ENCODE peak calls at places on chromosomes 13 and 19, in nine cellular contexts. One of them, this sample, is unnamed.

GRCh38 chr13:23458972-23459371 is 25.5 kb upstream of the SACS start:
- DNase-seq in mucosa of descending colon: no peak
- DNase-seq in AG09309: no peak
- DNase-seq in osteocyte: no peak
- DNase-seq in cardiac muscle cell: no peak
- DNase-seq in stimulated activated CD4-positive, alpha-beta T cell treated with anti-CD3 and anti-CD28 coated beads, Interleukin-4, amount 100 ng/mL, for 48 hours: no peak
- DNase-seq in HFFc6: no peak
- DNase-seq in stimulated activated naive CD8-positive, alpha-beta T cell treated with anti-CD3 and anti-CD28 coated beads, Interleukin-15, amount 100 ng/mL, for 72 hours: no peak
- DNase-seq in HTR-8/SVneo: no peak
- DNase-seq in this sample: no peak

GRCh38 chr13:43924549-43925245 is 45.0 kb downstream of the LACC1 start:
- DNase-seq in stimulated activated naive CD8-positive, alpha-beta T cell treated with anti-CD3 and anti-CD28 coated beads, Interleukin-15, amount 100 ng/mL, for 72 hours: no peak
- DNase-seq in AG09309: no peak
- DNase-seq in mucosa of descending colon: no peak
- DNase-seq in stimulated activated CD4-positive, alpha-beta T cell treated with anti-CD3 and anti-CD28 coated beads, Interleukin-4, amount 100 ng/mL, for 48 hours: no peak
- DNase-seq in HFFc6: no peak
- DNase-seq in cardiac muscle cell: no peak
- DNase-seq in osteocyte: no peak
- DNase-seq in HTR-8/SVneo: no peak
- DNase-seq in this sample: no peak

GRCh38 chr13:88857256-88857655 is 1186.1 kb downstream of the SLITRK5 start:
- DNase-seq in HTR-8/SVneo: no peak
- DNase-seq in osteocyte: no peak
- DNase-seq in stimulated activated naive CD8-positive, alpha-beta T cell treated with anti-CD3 and anti-CD28 coated beads, Interleukin-15, amount 100 ng/mL, for 72 hours: no peak
- DNase-seq in AG09309: no peak
- DNase-seq in mucosa of descending colon: no peak
- DNase-seq in HFFc6: no peak
- DNase-seq in stimulated activated CD4-positive, alpha-beta T cell treated with anti-CD3 and anti-CD28 coated beads, Interleukin-4, amount 100 ng/mL, for 48 hours: no peak
- DNase-seq in cardiac muscle cell: no peak
- DNase-seq in this sample: no peak

GRCh38 chr19:55083004-55083850 is 7.6 kb downstream of the EPS8L1 start:
- DNase-seq in AG09309: no peak
- DNase-seq in stimulated activated CD4-positive, alpha-beta T cell treated with anti-CD3 and anti-CD28 coated beads, Interleukin-4, amount 100 ng/mL, for 48 hours: no peak
- DNase-seq in cardiac muscle cell: no peak
- DNase-seq in mucosa of descending colon: no peak
- DNase-seq in stimulated activated naive CD8-positive, alpha-beta T cell treated with anti-CD3 and anti-CD28 coated beads, Interleukin-15, amount 100 ng/mL, for 72 hours: no peak
- DNase-seq in HTR-8/SVneo: no peak
- DNase-seq in HFFc6: no peak
- DNase-seq in osteocyte: no peak
- DNase-seq in this sample: peak

GRCh38 chr13:51728972-51729371 is 75.0 kb downstream of the DHRS12 start:
- DNase-seq in osteocyte: no peak
- DNase-seq in cardiac muscle cell: no peak
- DNase-seq in stimulated activated naive CD8-positive, alpha-beta T cell treated with anti-CD3 and anti-CD28 coated beads, Interleukin-15, amount 100 ng/mL, for 72 hours: no peak
- DNase-seq in AG09309: peak
- DNase-seq in HFFc6: peak
- DNase-seq in stimulated activated CD4-positive, alpha-beta T cell treated with anti-CD3 and anti-CD28 coated beads, Interleukin-4, amount 100 ng/mL, for 48 hours: no peak
- DNase-seq in HTR-8/SVneo: peak
- DNase-seq in mucosa of descending colon: no peak
- DNase-seq in this sample: no peak

GRCh38 chr13:111554539-111555267 is 234.3 kb downstream of the TEX29 start:
- DNase-seq in cardiac muscle cell: no peak
- DNase-seq in HFFc6: no peak
- DNase-seq in HTR-8/SVneo: no peak
- DNase-seq in osteocyte: no peak
- DNase-seq in AG09309: no peak
- DNase-seq in stimulated activated naive CD8-positive, alpha-beta T cell treated with anti-CD3 and anti-CD28 coated beads, Interleukin-15, amount 100 ng/mL, for 72 hours: no peak
- DNase-seq in mucosa of descending colon: no peak
- DNase-seq in stimulated activated CD4-positive, alpha-beta T cell treated with anti-CD3 and anti-CD28 coated beads, Interleukin-4, amount 100 ng/mL, for 48 hours: no peak
- DNase-seq in this sample: no peak

GRCh38 chr19:35272954-35273649 is 4.3 kb downstream of the USF2 start:
- DNase-seq in stimulated activated CD4-positive, alpha-beta T cell treated with anti-CD3 and anti-CD28 coated beads, Interleukin-4, amount 100 ng/mL, for 48 hours: no peak
- DNase-seq in HTR-8/SVneo: no peak
- DNase-seq in cardiac muscle cell: no peak
- DNase-seq in mucosa of descending colon: no peak
- DNase-seq in HFFc6: no peak
- DNase-seq in osteocyte: no peak
- DNase-seq in stimulated activated naive CD8-positive, alpha-beta T cell treated with anti-CD3 and anti-CD28 coated beads, Interleukin-15, amount 100 ng/mL, for 72 hours: no peak
- DNase-seq in AG09309: no peak
- DNase-seq in this sample: no peak

GRCh38 chr19:932647-933552 is 7.1 kb downstream of the ARID3A start:
- DNase-seq in mucosa of descending colon: peak
- DNase-seq in HTR-8/SVneo: peak
- DNase-seq in HFFc6: peak
- DNase-seq in stimulated activated naive CD8-positive, alpha-beta T cell treated with anti-CD3 and anti-CD28 coated beads, Interleukin-15, amount 100 ng/mL, for 72 hours: peak
- DNase-seq in stimulated activated CD4-positive, alpha-beta T cell treated with anti-CD3 and anti-CD28 coated beads, Interleukin-4, amount 100 ng/mL, for 48 hours: no peak
- DNase-seq in osteocyte: peak
- DNase-seq in AG09309: peak
- DNase-seq in cardiac muscle cell: peak
- DNase-seq in this sample: no peak

GRCh38 chr13:26247011-26247410 is 6.9 kb upstream of the CDK8 start:
- DNase-seq in stimulated activated CD4-positive, alpha-beta T cell treated with anti-CD3 and anti-CD28 coated beads, Interleukin-4, amount 100 ng/mL, for 48 hours: no peak
- DNase-seq in HFFc6: no peak
- DNase-seq in osteocyte: no peak
- DNase-seq in stimulated activated naive CD8-positive, alpha-beta T cell treated with anti-CD3 and anti-CD28 coated beads, Interleukin-15, amount 100 ng/mL, for 72 hours: no peak
- DNase-seq in AG09309: no peak
- DNase-seq in mucosa of descending colon: no peak
- DNase-seq in cardiac muscle cell: no peak
- DNase-seq in HTR-8/SVneo: no peak
- DNase-seq in this sample: no peak

GRCh38 chr13:53460776-53461175 is 432.2 kb downstream of the OLFM4 start:
- DNase-seq in cardiac muscle cell: peak
- DNase-seq in stimulated activated naive CD8-positive, alpha-beta T cell treated with anti-CD3 and anti-CD28 coated beads, Interleukin-15, amount 100 ng/mL, for 72 hours: no peak
- DNase-seq in mucosa of descending colon: no peak
- DNase-seq in HFFc6: no peak
- DNase-seq in AG09309: no peak
- DNase-seq in HTR-8/SVneo: no peak
- DNase-seq in osteocyte: no peak
- DNase-seq in stimulated activated CD4-positive, alpha-beta T cell treated with anti-CD3 and anti-CD28 coated beads, Interleukin-4, amount 100 ng/mL, for 48 hours: no peak
- DNase-seq in this sample: no peak

GRCh38 chr13:92938481-92939020 is 288.1 kb upstream of the GPC6 start:
- DNase-seq in AG09309: no peak
- DNase-seq in mucosa of descending colon: no peak
- DNase-seq in stimulated activated CD4-positive, alpha-beta T cell treated with anti-CD3 and anti-CD28 coated beads, Interleukin-4, amount 100 ng/mL, for 48 hours: no peak
- DNase-seq in HTR-8/SVneo: no peak
- DNase-seq in cardiac muscle cell: no peak
- DNase-seq in HFFc6: no peak
- DNase-seq in osteocyte: no peak
- DNase-seq in stimulated activated naive CD8-positive, alpha-beta T cell treated with anti-CD3 and anti-CD28 coated beads, Interleukin-15, amount 100 ng/mL, for 72 hours: no peak
- DNase-seq in this sample: no peak

GRCh38 chr19:4638828-4639530 is at the start of gene TNFAIP8L1:
- DNase-seq in stimulated activated naive CD8-positive, alpha-beta T cell treated with anti-CD3 and anti-CD28 coated beads, Interleukin-15, amount 100 ng/mL, for 72 hours: peak
- DNase-seq in stimulated activated CD4-positive, alpha-beta T cell treated with anti-CD3 and anti-CD28 coated beads, Interleukin-4, amount 100 ng/mL, for 48 hours: peak
- DNase-seq in HFFc6: peak
- DNase-seq in HTR-8/SVneo: peak
- DNase-seq in cardiac muscle cell: peak
- DNase-seq in AG09309: peak
- DNase-seq in mucosa of descending colon: peak
- DNase-seq in osteocyte: peak
- DNase-seq in this sample: peak

GRCh38 chr13:110116072-110116487 is 190.9 kb downstream of the COL4A1 start:
- DNase-seq in osteocyte: peak
- DNase-seq in HTR-8/SVneo: no peak
- DNase-seq in HFFc6: peak
- DNase-seq in AG09309: no peak
- DNase-seq in stimulated activated CD4-positive, alpha-beta T cell treated with anti-CD3 and anti-CD28 coated beads, Interleukin-4, amount 100 ng/mL, for 48 hours: peak
- DNase-seq in mucosa of descending colon: peak
- DNase-seq in cardiac muscle cell: peak
- DNase-seq in stimulated activated naive CD8-positive, alpha-beta T cell treated with anti-CD3 and anti-CD28 coated beads, Interleukin-15, amount 100 ng/mL, for 72 hours: peak
- DNase-seq in this sample: peak